ENCODE peak calls at places on chromosomes 5 and 9, in nine cellular contexts. One of them, this sample, is unnamed.

GRCh38 chr5:133839721-133840120 is 128.7 kb downstream of the C5orf15 start:
- DNase-seq in right atrium auricular region: no peak
- DNase-seq in fibroblast of the aortic adventitia: no peak
- DNase-seq in PC-3: no peak
- DNase-seq in hepatocyte: no peak
- DNase-seq in glutamatergic neuron: no peak
- DNase-seq in spleen: no peak
- DNase-seq in neural progenitor cell: no peak
- DNase-seq in RWPE1: no peak
- DNase-seq in this sample: no peak

GRCh38 chr5:83151821-83152220 is 74.5 kb downstream of the XRCC4 start:
- DNase-seq in right atrium auricular region: no peak
- DNase-seq in fibroblast of the aortic adventitia: peak; percentile 19
- DNase-seq in PC-3: peak; percentile 13
- DNase-seq in hepatocyte: no peak
- DNase-seq in glutamatergic neuron: no peak
- DNase-seq in spleen: no peak
- DNase-seq in neural progenitor cell: no peak
- DNase-seq in RWPE1: no peak
- DNase-seq in this sample: no peak

GRCh38 chr5:169519358-169519757 is 64.2 kb upstream of the SPDL1 start:
- DNase-seq in right atrium auricular region: no peak
- DNase-seq in fibroblast of the aortic adventitia: no peak
- DNase-seq in PC-3: no peak
- DNase-seq in hepatocyte: no peak
- DNase-seq in glutamatergic neuron: no peak
- DNase-seq in spleen: no peak
- DNase-seq in neural progenitor cell: no peak
- DNase-seq in RWPE1: no peak
- DNase-seq in this sample: no peak

GRCh38 chr5:108637110-108637509 is 110.6 kb upstream of the FER start:
- DNase-seq in right atrium auricular region: no peak
- DNase-seq in fibroblast of the aortic adventitia: no peak
- DNase-seq in PC-3: peak; percentile 74
- DNase-seq in hepatocyte: no peak
- DNase-seq in glutamatergic neuron: no peak
- DNase-seq in spleen: no peak
- DNase-seq in neural progenitor cell: no peak
- DNase-seq in RWPE1: peak; percentile 38
- DNase-seq in this sample: no peak

GRCh38 chr5:68359699-68360098 is 144.1 kb downstream of the PIK3R1 start:
- DNase-seq in right atrium auricular region: no peak
- DNase-seq in fibroblast of the aortic adventitia: no peak
- DNase-seq in PC-3: no peak
- DNase-seq in hepatocyte: no peak
- DNase-seq in glutamatergic neuron: no peak
- DNase-seq in spleen: no peak
- DNase-seq in neural progenitor cell: no peak
- DNase-seq in RWPE1: no peak
- DNase-seq in this sample: no peak

GRCh38 chr9:86921141-86921868 is 26.0 kb downstream of the GAS1 start:
- DNase-seq in right atrium auricular region: no peak
- DNase-seq in fibroblast of the aortic adventitia: peak; percentile 42
- DNase-seq in PC-3: no peak
- DNase-seq in hepatocyte: no peak
- DNase-seq in glutamatergic neuron: no peak
- DNase-seq in spleen: no peak
- DNase-seq in neural progenitor cell: no peak
- DNase-seq in RWPE1: no peak
- DNase-seq in this sample: no peak

GRCh38 chr9:87138128-87139040 is 191.1 kb upstream of the GAS1 start:
- DNase-seq in right atrium auricular region: no peak
- DNase-seq in fibroblast of the aortic adventitia: no peak
- DNase-seq in PC-3: no peak
- DNase-seq in hepatocyte: no peak
- DNase-seq in glutamatergic neuron: no peak
- DNase-seq in spleen: no peak
- DNase-seq in neural progenitor cell: no peak
- DNase-seq in RWPE1: no peak
- DNase-seq in this sample: no peak

GRCh38 chr5:57210633-57211032 is 36.8 kb downstream of the GPBP1 start:
- DNase-seq in right atrium auricular region: no peak
- DNase-seq in fibroblast of the aortic adventitia: no peak
- DNase-seq in PC-3: no peak
- DNase-seq in hepatocyte: no peak
- DNase-seq in glutamatergic neuron: no peak
- DNase-seq in spleen: no peak
- DNase-seq in neural progenitor cell: no peak
- DNase-seq in RWPE1: no peak
- DNase-seq in this sample: no peak

GRCh38 chr5:488744-489688 is 35.2 kb downstream of the SLC9A3 start:
- DNase-seq in right atrium auricular region: no peak
- DNase-seq in fibroblast of the aortic adventitia: no peak
- DNase-seq in PC-3: no peak
- DNase-seq in hepatocyte: no peak
- DNase-seq in glutamatergic neuron: no peak
- DNase-seq in spleen: no peak
- DNase-seq in neural progenitor cell: no peak
- DNase-seq in RWPE1: no peak
- DNase-seq in this sample: no peak

GRCh38 chr9:88173378-88173999 is 35.2 kb upstream of the SPATA31C2 start:
- DNase-seq in right atrium auricular region: no peak
- DNase-seq in fibroblast of the aortic adventitia: peak; percentile 70
- DNase-seq in PC-3: peak; percentile 79
- DNase-seq in hepatocyte: peak; percentile 70
- DNase-seq in glutamatergic neuron: peak; percentile 39
- DNase-seq in spleen: no peak
- DNase-seq in neural progenitor cell: peak; percentile 74
- DNase-seq in RWPE1: peak; percentile 63
- DNase-seq in this sample: peak; percentile 14

GRCh38 chr9:92245005-92245797 is 48.3 kb downstream of the IARS1 start:
- DNase-seq in right atrium auricular region: no peak
- DNase-seq in fibroblast of the aortic adventitia: peak; percentile 66
- DNase-seq in PC-3: peak; percentile 45
- DNase-seq in hepatocyte: no peak
- DNase-seq in glutamatergic neuron: no peak
- DNase-seq in spleen: no peak
- DNase-seq in neural progenitor cell: no peak
- DNase-seq in RWPE1: no peak
- DNase-seq in this sample: no peak

GRCh38 chr5:41649659-41650058 is 139.3 kb upstream of the PLCXD3 start:
- DNase-seq in right atrium auricular region: no peak
- DNase-seq in fibroblast of the aortic adventitia: peak; percentile 91
- DNase-seq in PC-3: peak; percentile 34
- DNase-seq in hepatocyte: no peak
- DNase-seq in glutamatergic neuron: no peak
- DNase-seq in spleen: no peak
- DNase-seq in neural progenitor cell: no peak
- DNase-seq in RWPE1: no peak
- DNase-seq in this sample: no peak

GRCh38 chr9:126618590-126619335 is 5.0 kb downstream of the LMX1B start:
- DNase-seq in right atrium auricular region: no peak
- DNase-seq in fibroblast of the aortic adventitia: no peak
- DNase-seq in PC-3: no peak
- DNase-seq in hepatocyte: no peak
- DNase-seq in glutamatergic neuron: peak; percentile 37
- DNase-seq in spleen: peak; percentile 70
- DNase-seq in neural progenitor cell: peak; percentile 69
- DNase-seq in RWPE1: no peak
- DNase-seq in this sample: no peak

GRCh38 chr9:126619336-126619919 is 5.7 kb downstream of the LMX1B start:
- DNase-seq in right atrium auricular region: no peak
- DNase-seq in fibroblast of the aortic adventitia: no peak
- DNase-seq in PC-3: no peak
- DNase-seq in hepatocyte: no peak
- DNase-seq in glutamatergic neuron: peak; percentile 27
- DNase-seq in spleen: no peak
- DNase-seq in neural progenitor cell: no peak
- DNase-seq in RWPE1: no peak
- DNase-seq in this sample: no peak

GRCh38 chr9:126617740-126618133 is 4.0 kb downstream of the LMX1B start:
- DNase-seq in right atrium auricular region: no peak
- DNase-seq in fibroblast of the aortic adventitia: no peak
- DNase-seq in PC-3: no peak
- DNase-seq in hepatocyte: no peak
- DNase-seq in glutamatergic neuron: peak; percentile 20
- DNase-seq in spleen: no peak
- DNase-seq in neural progenitor cell: no peak
- DNase-seq in RWPE1: no peak
- DNase-seq in this sample: no peak

GRCh38 chr9:126617003-126617739 is 3.4 kb downstream of the LMX1B start:
- DNase-seq in right atrium auricular region: no peak
- DNase-seq in fibroblast of the aortic adventitia: no peak
- DNase-seq in PC-3: no peak
- DNase-seq in hepatocyte: no peak
- DNase-seq in glutamatergic neuron: peak; percentile 5
- DNase-seq in spleen: peak; percentile 41
- DNase-seq in neural progenitor cell: no peak
- DNase-seq in RWPE1: no peak
- DNase-seq in this sample: no peak

GRCh38 chr9:126618200-126618589 is 4.5 kb downstream of the LMX1B start:
- DNase-seq in right atrium auricular region: no peak
- DNase-seq in fibroblast of the aortic adventitia: no peak
- DNase-seq in PC-3: no peak
- DNase-seq in hepatocyte: no peak
- DNase-seq in glutamatergic neuron: peak; percentile 3
- DNase-seq in spleen: peak; percentile 6
- DNase-seq in neural progenitor cell: no peak
- DNase-seq in RWPE1: no peak
- DNase-seq in this sample: no peak
- TF ChIP-seq CTCF in right atrium auricular region: no peak
- TF ChIP-seq CTCF in fibroblast of the aortic adventitia: no peak
- TF ChIP-seq CTCF in PC-3: no peak
- TF ChIP-seq CTCF in hepatocyte: no peak
- TF ChIP-seq CTCF in glutamatergic neuron: no peak
- TF ChIP-seq CTCF in spleen: no peak
- TF ChIP-seq CTCF in neural progenitor cell: no peak
- TF ChIP-seq CTCF in RWPE1: no peak
- TF ChIP-seq CTCF in this sample: no peak

DNA sequence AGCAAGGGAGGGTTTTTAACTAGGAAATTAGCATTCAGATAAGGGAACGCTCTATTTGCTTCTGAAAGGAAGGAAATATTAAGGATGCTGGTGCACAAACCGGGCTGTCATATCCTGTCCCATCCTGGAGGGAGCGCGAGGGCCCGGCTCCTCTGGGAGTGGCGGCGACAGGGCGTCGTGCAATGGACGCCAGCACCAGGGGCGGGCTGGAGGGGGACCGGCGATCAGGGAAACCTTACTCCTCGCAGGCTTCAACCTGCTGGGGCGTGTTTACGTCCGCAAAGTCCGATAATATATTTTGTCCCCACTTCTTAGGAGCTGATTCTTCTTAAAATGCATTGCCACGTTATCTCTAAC is 197.1 kb upstream of the TBCA start:
- DNase-seq in right atrium auricular region: no peak
- DNase-seq in fibroblast of the aortic adventitia: no peak
- DNase-seq in PC-3: no peak
- DNase-seq in hepatocyte: no peak
- DNase-seq in glutamatergic neuron: peak; percentile 62
- DNase-seq in spleen: no peak
- DNase-seq in neural progenitor cell: peak; percentile 85
- DNase-seq in RWPE1: no peak
- DNase-seq in this sample: no peak
- TF ChIP-seq CTCF in right atrium auricular region: no peak
- TF ChIP-seq CTCF in fibroblast of the aortic adventitia: no peak
- TF ChIP-seq CTCF in PC-3: no peak
- TF ChIP-seq CTCF in hepatocyte: no peak
- TF ChIP-seq CTCF in glutamatergic neuron: no peak
- TF ChIP-seq CTCF in spleen: peak; percentile 2
- TF ChIP-seq CTCF in neural progenitor cell: peak; percentile 45
- TF ChIP-seq CTCF in RWPE1: peak; percentile 11
- TF ChIP-seq CTCF in this sample: no peak

GRCh38 chr9:34454571-34455065 is 3.8 kb downstream of the FAM219A start:
- DNase-seq in right atrium auricular region: peak; percentile 66
- DNase-seq in fibroblast of the aortic adventitia: peak; percentile 50
- DNase-seq in PC-3: peak; percentile 71
- DNase-seq in hepatocyte: no peak
- DNase-seq in glutamatergic neuron: peak; percentile 29
- DNase-seq in spleen: no peak
- DNase-seq in neural progenitor cell: no peak
- DNase-seq in RWPE1: peak; percentile 55
- DNase-seq in this sample: no peak
- TF ChIP-seq CTCF in right atrium auricular region: no peak
- TF ChIP-seq CTCF in fibroblast of the aortic adventitia: no peak
- TF ChIP-seq CTCF in PC-3: no peak
- TF ChIP-seq CTCF in hepatocyte: no peak
- TF ChIP-seq CTCF in glutamatergic neuron: no peak
- TF ChIP-seq CTCF in spleen: no peak
- TF ChIP-seq CTCF in neural progenitor cell: no peak
- TF ChIP-seq CTCF in RWPE1: no peak
- TF ChIP-seq CTCF in this sample: no peak

DNA sequence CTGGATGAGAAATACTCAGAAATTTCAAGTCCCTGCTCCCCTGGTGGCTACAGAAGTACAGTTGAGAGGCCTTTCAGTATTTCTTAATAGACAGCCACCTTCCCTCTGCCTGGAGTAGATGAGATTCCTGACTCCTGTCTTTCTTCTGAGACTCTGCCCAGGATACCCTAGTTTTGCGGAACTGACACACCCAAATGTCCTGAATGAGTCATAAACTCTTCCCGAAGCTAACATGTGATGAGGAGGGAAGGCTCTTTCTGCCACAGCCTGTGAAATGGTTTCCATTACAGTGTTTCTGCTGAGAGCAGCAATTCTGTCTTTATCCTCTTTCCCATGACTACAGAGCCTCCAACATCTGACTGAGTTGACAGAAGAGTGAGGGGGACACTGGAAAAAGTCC is 52.7 kb upstream of the TNC start:
- DNase-seq in right atrium auricular region: no peak
- DNase-seq in fibroblast of the aortic adventitia: peak; percentile 44
- DNase-seq in PC-3: peak; percentile 82
- DNase-seq in hepatocyte: peak; percentile 68
- DNase-seq in glutamatergic neuron: no peak
- DNase-seq in spleen: no peak
- DNase-seq in neural progenitor cell: no peak
- DNase-seq in RWPE1: peak; percentile 86
- DNase-seq in this sample: no peak
- TF ChIP-seq CTCF in right atrium auricular region: no peak
- TF ChIP-seq CTCF in fibroblast of the aortic adventitia: peak; percentile 21
- TF ChIP-seq CTCF in PC-3: no peak
- TF ChIP-seq CTCF in hepatocyte: no peak
- TF ChIP-seq CTCF in glutamatergic neuron: no peak
- TF ChIP-seq CTCF in spleen: no peak
- TF ChIP-seq CTCF in neural progenitor cell: no peak
- TF ChIP-seq CTCF in RWPE1: no peak
- TF ChIP-seq CTCF in this sample: no peak

This sample was measured in GM06990.